ENCODE peak calls at places on chromosomes 5 and 9, in seven cellular contexts. X, G, S, J, N, Z and H are unnamed samples.

GRCh38 chr5:178201221-178201926 is 3.0 kb upstream of the HNRNPAB start:
- DNase-seq in X (no peak), G (no peak), S (no peak), J (no peak), N (no peak), Z (no peak), H (no peak)

GRCh38 chr5:104080646-104081175 is 518.1 kb upstream of the NUDT12 start:
- DNase-seq in X (no peak), G (no peak), S (no peak), J (no peak), N (no peak), Z (no peak), H (peak)

GRCh38 chr5:153584561-153585359 is 94.3 kb downstream of the GRIA1 start:
- DNase-seq in X (no peak), G (no peak), S (no peak), J (no peak), N (no peak), Z (no peak), H (no peak)

GRCh38 chr9:97853844-97854695 is 1.0 kb downstream of the FOXE1 start:
- DNase-seq in X (no peak), G (peak), S (no peak), J (no peak), N (no peak), Z (no peak), H (no peak)

GRCh38 chr5:124743534-124744169 is 2.8 kb downstream of the ZNF608 start:
- DNase-seq in X (no peak), G (no peak), S (no peak), J (no peak), N (no peak), Z (no peak), H (no peak)

GRCh38 chr5:148685520-148686134 is 31.3 kb upstream of the HTR4 start:
- DNase-seq in X (no peak), G (peak), S (no peak), J (no peak), N (no peak), Z (no peak), H (no peak)

GRCh38 chr9:19456996-19457693 is 48.3 kb downstream of the ACER2 start:
- DNase-seq in X (peak), G (peak), S (peak), J (peak), N (peak), Z (peak), H (peak)

GRCh38 chr9:105403552-105404246 is 44.1 kb upstream of the FSD1L start:
- DNase-seq in X (no peak), G (no peak), S (no peak), J (no peak), N (no peak), Z (no peak), H (no peak)

GRCh38 chr9:136796238-136796774 is at the start of gene CCDC183:
- DNase-seq in X (no peak), G (no peak), S (no peak), J (no peak), N (no peak), Z (no peak), H (no peak)

GRCh38 chr5:132496631-132497487 is 6.3 kb upstream of the IRF1 start:
- DNase-seq in X (no peak), G (peak), S (no peak), J (no peak), N (peak), Z (peak), H (peak)

GRCh38 chr5:54390015-54390414 is 65.5 kb upstream of the HSPB3 start:
- DNase-seq in X (peak), G (no peak), S (no peak), J (no peak), N (peak), Z (no peak), H (peak)

GRCh38 chr5:154349621-154350020 is 96.2 kb upstream of the SAP30L start:
- DNase-seq in X (no peak), G (peak), S (no peak), J (no peak), N (no peak), Z (no peak), H (no peak)

GRCh38 chr5:39314591-39314990 is 49.7 kb downstream of the C9 start:
- DNase-seq in X (no peak), G (no peak), S (no peak), J (no peak), N (no peak), Z (no peak), H (peak)

GRCh38 chr9:82548030-82548429 is 514.9 kb downstream of the RASEF start:
- DNase-seq in X (no peak), G (no peak), S (no peak), J (no peak), N (no peak), Z (no peak), H (no peak)

GRCh38 chr9:112784020-112784788 is 33.6 kb downstream of the SNX30 start:
- DNase-seq in X (no peak), G (peak), S (no peak), J (no peak), N (no peak), Z (no peak), H (peak)

GRCh38 chr5:133410335-133410828 is 202.0 kb downstream of the FSTL4 start:
- DNase-seq in X (no peak), G (no peak), S (no peak), J (no peak), N (no peak), Z (no peak), H (no peak)

GRCh38 chr5:43121565-43122484 is 1.1 kb downstream of the ZNF131 start:
- DNase-seq in X (no peak), G (peak), S (no peak), J (no peak), N (peak), Z (peak), H (peak)

GRCh38 chr9:40913928-40914673 is 214.4 kb downstream of the FOXD4L6 start:
- DNase-seq in X (no peak), G (no peak), S (no peak), J (no peak), N (no peak), Z (no peak), H (no peak)

GRCh38 chr9:121498150-121498486 is 1.5 kb downstream of the GGTA1 start:
- DNase-seq in X (peak), G (peak), S (peak), J (no peak), N (peak), Z (peak), H (peak)

GRCh38 chr5:180491496-180491895 is 2.7 kb upstream of the CNOT6 start:
- DNase-seq in X (no peak), G (no peak), S (no peak), J (no peak), N (no peak), Z (no peak), H (no peak)

GRCh38 chr5:150783422-150783928 is 4.9 kb downstream of the SMIM3 start:
- DNase-seq in X (peak), G (no peak), S (peak), J (no peak), N (no peak), Z (no peak), H (peak)

GRCh38 chr5:51381801-51382507 is 1.3 kb upstream of the ISL1 start:
- DNase-seq in X (no peak), G (peak), S (no peak), J (no peak), N (no peak), Z (no peak), H (no peak)

GRCh38 chr9:6197330-6197729 is 18.3 kb upstream of the IL33 start:
- DNase-seq in X (peak), G (no peak), S (no peak), J (no peak), N (no peak), Z (peak), H (no peak)

GRCh38 chr9:13726746-13727145 is 447.3 kb upstream of the MPDZ start:
- DNase-seq in X (no peak), G (no peak), S (no peak), J (no peak), N (no peak), Z (no peak), H (no peak)

GRCh38 chr5:137575847-137576246 is 76.7 kb upstream of the SPOCK1 start:
- DNase-seq in X (no peak), G (no peak), S (no peak), J (no peak), N (no peak), Z (no peak), H (no peak)

GRCh38 chr5:179729727-179730126 is 2.9 kb upstream of the MAML1 start:
- DNase-seq in X (no peak), G (no peak), S (no peak), J (no peak), N (no peak), Z (no peak), H (no peak)

DNA sequence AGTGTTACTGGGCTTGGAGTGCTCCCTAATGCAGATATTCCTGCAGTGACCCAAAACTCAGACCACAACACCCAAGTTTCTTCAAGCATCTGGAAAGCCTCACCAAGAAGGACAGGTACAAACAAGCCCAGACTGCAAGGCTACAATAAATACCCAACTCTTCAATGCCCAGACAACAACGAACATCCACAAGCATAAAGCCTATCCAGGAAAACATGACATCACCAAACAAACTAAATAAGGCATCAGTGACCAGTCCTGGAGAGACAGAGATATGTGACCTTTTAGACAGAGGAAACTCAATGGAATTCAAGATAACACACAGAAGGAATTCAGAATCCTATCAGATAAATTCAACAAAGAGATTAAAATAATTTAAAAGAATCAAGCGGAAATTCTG is 605.6 kb downstream of the PDE4D start:
- DNase-seq in X (no peak), G (no peak), S (no peak), J (no peak), N (no peak), Z (peak), H (no peak)
- TF ChIP-seq JUND in X (no peak), G (no peak), S (no peak), J (no peak), N (no peak), Z (no peak), H (no peak)

GRCh38 chr9:107286057-107286456 is 3.0 kb downstream of the RAD23B start:
- DNase-seq in X (no peak), G (no peak), S (no peak), J (no peak), N (no peak), Z (peak), H (no peak)
- TF ChIP-seq JUND in X (no peak), G (no peak), S (no peak), J (no peak), N (no peak), Z (no peak), H (no peak)

GRCh38 chr9:95283678-95284077 is 33.8 kb downstream of the FANCC start:
- DNase-seq in X (no peak), G (no peak), S (no peak), J (no peak), N (no peak), Z (no peak), H (no peak)
- TF ChIP-seq JUND in X (no peak), G (no peak), S (no peak), J (no peak), N (no peak), Z (no peak), H (no peak)

DNA sequence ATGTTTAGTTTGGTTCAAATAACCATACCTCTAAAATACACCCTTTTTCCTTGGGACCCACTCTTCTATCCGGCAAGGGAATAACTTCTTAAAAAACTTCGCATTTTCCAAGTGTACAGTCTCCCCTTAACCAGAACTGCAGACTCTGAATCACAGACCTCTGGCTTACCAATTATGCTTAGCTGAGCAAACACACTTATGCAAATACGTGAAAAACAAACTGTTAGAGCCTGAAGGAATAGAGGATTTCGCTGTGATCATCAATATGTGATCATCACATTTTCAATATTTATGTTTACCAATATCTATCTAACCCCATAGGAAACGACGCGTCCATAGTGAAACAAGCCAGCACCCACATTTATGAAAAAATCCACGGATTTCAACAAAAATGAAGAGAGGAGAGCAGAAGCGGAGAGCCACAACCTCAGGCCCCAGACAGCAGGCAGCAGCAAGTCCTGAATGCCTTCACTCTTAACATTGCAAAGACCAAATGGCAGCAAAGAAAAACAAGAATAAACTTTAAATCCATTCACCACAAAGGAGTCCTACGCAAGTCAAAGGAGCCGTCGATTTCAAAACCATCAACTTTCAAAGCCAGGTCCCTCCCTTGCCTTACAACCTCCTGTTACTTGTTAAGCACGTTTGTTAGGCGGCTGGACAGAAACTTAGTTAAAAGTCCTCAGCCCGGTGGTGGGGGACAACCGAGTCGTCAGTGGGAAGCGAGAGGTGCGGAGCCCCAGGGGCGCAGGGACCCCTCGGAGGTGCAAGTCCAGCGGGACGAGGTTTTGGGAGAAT is 1.1 kb downstream of the LPAR1 start:
- DNase-seq in X (peak), G (peak), S (no peak), J (no peak), N (no peak), Z (no peak), H (peak)
- TF ChIP-seq JUND in X (no peak), G (no peak), S (no peak), J (no peak), N (no peak), Z (no peak), H (no peak)

GRCh38 chr9:2015581-2016410 is 649 bp downstream of the SMARCA2 start:
- DNase-seq in X (no peak), G (peak), S (no peak), J (no peak), N (peak), Z (peak), H (peak)
- TF ChIP-seq JUND in X (no peak), G (no peak), S (no peak), J (no peak), N (no peak), Z (no peak), H (no peak)

GRCh38 chr9:131236761-131237160 is 39.5 kb downstream of the FAM78A start:
- DNase-seq in X (no peak), G (no peak), S (no peak), J (no peak), N (no peak), Z (no peak), H (no peak)

GRCh38 chr9:131238402-131239021 is 37.8 kb downstream of the FAM78A start:
- DNase-seq in X (no peak), G (no peak), S (no peak), J (no peak), N (no peak), Z (no peak), H (no peak)

GRCh38 chr9:131239307-131239975 is 36.9 kb downstream of the FAM78A start:
- DNase-seq in X (no peak), G (no peak), S (no peak), J (no peak), N (no peak), Z (no peak), H (no peak)

GRCh38 chr9:131237311-131237710 is 39.0 kb downstream of the FAM78A start:
- DNase-seq in X (no peak), G (no peak), S (no peak), J (no peak), N (no peak), Z (no peak), H (no peak)

GRCh38 chr9:131237931-131238401 is 38.3 kb downstream of the FAM78A start:
- DNase-seq in X (no peak), G (no peak), S (peak), J (no peak), N (no peak), Z (no peak), H (peak)
- TF ChIP-seq JUND in X (no peak), G (no peak), S (no peak), J (no peak), N (no peak), Z (no peak), H (no peak)

DNA sequence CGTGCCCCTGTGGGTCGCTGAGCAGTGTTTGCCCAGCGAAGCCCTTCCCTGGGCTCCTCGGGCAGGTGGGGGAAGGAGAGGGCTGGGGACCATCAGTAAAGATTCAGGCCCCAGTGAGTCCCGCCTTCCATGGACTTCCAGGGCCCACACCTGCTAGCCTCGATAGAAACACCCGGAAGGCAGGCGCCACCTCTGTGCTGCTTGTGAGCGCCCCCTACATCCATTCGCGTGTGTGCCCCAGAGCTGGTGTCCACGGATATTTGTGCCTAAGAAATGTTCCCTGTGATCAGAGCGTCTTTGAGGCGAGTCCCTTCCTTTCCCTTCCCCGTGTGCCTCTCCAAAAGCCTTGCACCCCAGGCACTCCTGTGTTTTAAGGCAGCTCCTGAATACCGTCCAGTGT is 101.2 kb downstream of the COL5A1 start:
- DNase-seq in X (no peak), G (no peak), S (no peak), J (no peak), N (no peak), Z (no peak), H (peak)
- TF ChIP-seq JUND in X (no peak), G (no peak), S (no peak), J (no peak), N (no peak), Z (no peak), H (no peak)

DNA sequence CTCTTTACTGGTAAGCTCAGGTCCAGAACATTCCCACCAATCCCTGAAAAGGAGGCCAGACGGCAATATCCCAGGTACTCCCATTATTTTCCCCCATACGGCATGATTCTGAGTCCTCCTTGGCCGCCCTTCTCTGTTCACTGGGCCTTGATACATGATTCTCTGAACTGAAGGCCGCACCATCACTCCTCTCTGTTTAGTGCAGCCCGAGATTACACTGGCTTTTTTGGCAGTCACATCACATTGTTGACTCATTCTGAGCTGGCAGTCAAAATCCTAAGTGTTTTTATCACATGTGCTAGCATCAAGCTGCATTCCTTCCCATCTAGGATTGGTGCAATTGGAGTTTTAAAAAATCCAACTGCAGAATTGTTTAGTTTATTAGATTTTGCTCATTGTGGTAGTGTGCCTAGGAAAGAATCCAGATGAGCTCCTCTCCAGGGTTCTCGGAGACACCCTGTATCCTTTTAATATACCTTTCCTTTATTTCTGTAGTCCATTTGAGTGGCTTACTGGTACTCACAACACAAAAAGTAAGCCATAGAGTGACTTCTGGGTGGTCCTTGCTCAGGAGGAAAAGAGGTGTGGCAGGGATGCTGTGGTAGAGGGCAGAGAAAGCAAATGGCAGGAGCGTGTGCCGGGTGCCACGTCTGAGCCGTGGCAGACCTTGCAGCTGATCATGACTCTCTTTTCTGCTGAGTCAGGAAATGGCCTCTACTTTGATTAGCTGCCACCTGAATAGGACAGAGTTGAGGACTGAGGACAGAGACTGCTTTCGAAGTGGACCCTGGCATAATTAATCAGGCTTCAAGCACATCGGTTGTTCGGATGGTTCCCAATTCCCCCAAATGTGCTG is 121.1 kb upstream of the IL12B start:
- DNase-seq in X (peak), G (no peak), S (no peak), J (no peak), N (no peak), Z (no peak), H (no peak)
- TF ChIP-seq JUND in X (peak), G (peak), S (no peak), J (no peak), N (no peak), Z (no peak), H (no peak)

GRCh38 chr5:36642089-36642488 is 35.7 kb downstream of the SLC1A3 start:
- DNase-seq in X (no peak), G (no peak), S (no peak), J (no peak), N (no peak), Z (no peak), H (no peak)
- TF ChIP-seq JUND in X (no peak), G (no peak), S (no peak), J (no peak), N (no peak), Z (no peak), H (no peak)

GRCh38 chr9:16214677-16215076 is 655.8 kb downstream of the BNC2 start:
- DNase-seq in X (no peak), G (no peak), S (no peak), J (no peak), N (no peak), Z (no peak), H (no peak)

GRCh38 chr9:16210440-16210839 is 657.6 kb downstream of the CCDC171 start:
- DNase-seq in X (no peak), G (no peak), S (no peak), J (no peak), N (no peak), Z (no peak), H (no peak)

GRCh38 chr9:16217933-16218830 is 652.3 kb downstream of the BNC2 start:
- DNase-seq in X (no peak), G (no peak), S (no peak), J (no peak), N (no peak), Z (no peak), H (no peak)

GRCh38 chr9:16211952-16212351 is 658.5 kb downstream of the BNC2 start:
- DNase-seq in X (no peak), G (no peak), S (no peak), J (no peak), N (no peak), Z (no peak), H (no peak)

DNA sequence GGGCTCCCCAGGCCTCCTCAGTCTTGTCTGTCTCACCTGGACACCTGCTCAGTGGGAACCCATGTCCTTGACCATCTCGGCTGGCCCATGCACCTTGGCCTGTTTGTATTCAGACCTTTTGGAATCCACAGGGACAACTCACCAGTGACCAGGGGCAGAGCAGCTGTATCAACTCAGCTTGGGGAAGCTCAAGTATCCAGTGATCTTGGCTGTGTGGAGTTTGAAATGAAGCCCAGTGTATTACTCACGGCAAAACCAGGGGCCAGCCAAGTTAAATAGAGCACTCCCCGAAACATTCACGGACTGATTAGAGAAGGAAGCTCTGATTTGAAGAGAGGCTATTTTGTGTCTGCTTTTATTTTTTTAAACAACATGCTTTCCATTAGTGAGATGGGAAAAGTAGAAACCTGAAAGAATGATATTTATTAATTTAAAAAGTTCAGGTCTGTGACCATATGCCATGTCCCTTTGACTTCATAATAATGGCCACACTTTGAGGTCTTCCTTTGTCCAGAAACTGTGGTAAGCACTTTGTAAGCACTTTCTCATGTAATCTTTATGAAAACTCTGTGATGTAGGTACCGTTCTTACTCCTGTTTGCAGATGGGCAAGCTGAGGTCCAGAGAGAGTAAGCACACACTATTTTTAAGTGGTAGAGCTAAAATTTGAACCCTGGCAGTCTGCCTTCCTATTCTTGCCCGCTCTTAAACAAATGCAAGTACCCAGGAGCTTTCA is 656.5 kb downstream of the BNC2 start:
- DNase-seq in X (no peak), G (no peak), S (no peak), J (no peak), N (no peak), Z (no peak), H (no peak)
- TF ChIP-seq JUND in X (no peak), G (peak), S (no peak), J (no peak), N (no peak), Z (no peak), H (no peak)